ENCODE peak calls at places on chromosomes 1 and 21, in four cellular contexts. Q is upper lobe of left lung, C is SK-N-SH, Y is stomach. X is an unnamed sample.

GRCh38 chr1:33615546-33615945 is 143.1 kb downstream of the ZSCAN20 start:
- DNase-seq in Q (no peak), C (peak), Y (no peak), X (no peak)

GRCh38 chr1:45615885-45616284 is 8.0 kb downstream of the CCDC17 start:
- DNase-seq in Q (no peak), C (no peak), Y (no peak), X (no peak)

GRCh38 chr1:57551476-57551875 is 127.6 kb upstream of the DAB1 start:
- DNase-seq in Q (no peak), C (no peak), Y (no peak), X (no peak)

GRCh38 chr21:42257091-42257760 is 38.3 kb downstream of the ABCG1 start:
- DNase-seq in Q (no peak), C (no peak), Y (no peak), X (no peak)

GRCh38 chr1:245871881-245872280 is 635.2 kb downstream of the SMYD3 start:
- DNase-seq in Q (no peak), C (no peak), Y (no peak), X (no peak)

GRCh38 chr1:218478336-218478735 is 133.2 kb downstream of the TGFB2 start:
- DNase-seq in Q (no peak), C (no peak), Y (no peak), X (no peak)

GRCh38 chr1:66300986-66301451 is 232.9 kb upstream of the SGIP1 start:
- DNase-seq in Q (no peak), C (no peak), Y (no peak), X (no peak)

GRCh38 chr1:78255378-78255777 is 209.6 kb downstream of the GIPC2 start:
- DNase-seq in Q (no peak), C (no peak), Y (no peak), X (no peak)

GRCh38 chr1:221117548-221117951 is 238.3 kb downstream of the HLX start:
- DNase-seq in Q (no peak), C (peak), Y (no peak), X (no peak)

GRCh38 chr1:162145280-162145965 is 75.9 kb downstream of the NOS1AP start:
- DNase-seq in Q (no peak), C (no peak), Y (no peak), X (no peak)

GRCh38 chr1:155968670-155969069 is 9.7 kb downstream of the ARHGEF2 start:
- DNase-seq in Q (no peak), C (peak), Y (no peak), X (peak)

GRCh38 chr1:32199717-32200072 is 700 bp upstream of the CCDC28B start:
- DNase-seq in Q (no peak), C (peak), Y (peak), X (peak)

GRCh38 chr1:240794061-240794843 is 182.3 kb upstream of the GREM2 start:
- DNase-seq in Q (no peak), C (no peak), Y (no peak), X (no peak)
- TF ChIP-seq EP300 in Q (no peak), C (no peak), Y (no peak), X (no peak)

GRCh38 chr1:109307363-109308021 is 681 bp upstream of the MYBPHL start:
- DNase-seq in Q (peak), C (no peak), Y (no peak), X (no peak)
- TF ChIP-seq EP300 in Q (no peak), C (no peak), Y (no peak), X (no peak)

DNA sequence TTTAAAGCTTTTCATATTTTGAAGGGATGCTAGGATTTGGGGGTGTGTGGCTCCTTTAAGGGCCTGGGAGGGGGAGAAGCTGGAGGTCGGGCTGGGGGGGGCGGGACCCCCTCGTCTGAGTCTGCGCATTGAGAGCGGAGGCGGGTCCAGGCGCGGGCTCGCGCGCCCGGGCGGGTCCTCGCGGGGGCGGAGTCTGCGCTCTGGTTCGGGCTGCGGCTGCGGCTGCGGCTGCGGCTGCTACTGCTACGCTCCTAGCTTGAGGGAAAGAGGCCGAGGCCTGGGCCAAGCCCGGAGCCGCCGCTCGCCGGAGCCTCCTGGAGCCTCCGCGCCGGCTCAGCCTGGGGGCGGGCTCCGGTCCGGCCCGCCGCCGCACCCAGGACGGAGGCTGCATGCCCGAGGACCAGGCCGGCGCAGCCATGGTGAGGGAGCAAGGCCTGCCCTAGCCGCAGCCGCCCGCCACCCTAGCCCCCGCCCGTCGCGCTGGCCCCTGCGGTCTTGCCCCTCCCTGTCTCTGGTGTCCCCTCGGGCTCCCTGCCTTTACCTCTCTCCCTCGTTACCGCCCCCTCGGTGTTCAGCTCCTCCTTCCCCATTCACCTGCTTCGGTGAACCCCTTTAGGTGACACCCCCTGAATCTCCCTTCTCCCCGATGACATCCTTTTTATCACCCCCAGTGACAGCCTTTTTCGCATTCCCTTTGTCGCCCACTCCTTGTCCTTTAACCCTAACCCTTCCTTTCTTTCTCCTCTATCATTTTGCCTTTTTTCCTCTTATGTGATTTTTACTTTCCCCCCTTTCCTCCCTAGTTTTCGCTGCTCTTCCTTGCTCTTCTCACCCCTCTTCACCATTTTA is at the start of gene ZYG11B:
- DNase-seq in Q (peak), C (peak), Y (peak), X (peak)
- TF ChIP-seq EP300 in Q (no peak), C (no peak), Y (no peak), X (no peak)

GRCh38 chr1:26126321-26127084 is 14.9 kb downstream of the PDIK1L start:
- DNase-seq in Q (no peak), C (no peak), Y (peak), X (no peak)
- TF ChIP-seq EP300 in Q (peak), C (no peak), Y (no peak), X (no peak)